ENCODE peak calls at places on chromosomes 2 and 18, in five cellular contexts. E is left lung, W is kidney epithelial cell, U is transverse colon, Y is upper lobe of right lung. R is an unnamed sample.

GRCh38 chr18:57915848-57916596 is 112.9 kb upstream of the ATP8B1 start:
- DNase-seq in E (no peak), W (no peak), U (peak), Y (no peak), R (no peak)

GRCh38 chr2:233017947-233018346 is 4.9 kb upstream of the NGEF start:
- DNase-seq in E (no peak), W (no peak), U (no peak), Y (no peak), R (no peak)

GRCh38 chr2:196266351-196266750 is 95.0 kb upstream of the STK17B start:
- DNase-seq in E (no peak), W (no peak), U (no peak), Y (no peak), R (no peak)

GRCh38 chr2:24402242-24403092 is 42.1 kb upstream of the ITSN2 start:
- DNase-seq in E (peak), W (no peak), U (peak), Y (no peak), R (no peak)

GRCh38 chr2:176490061-176490861 is 221.0 kb downstream of the MTX2 start:
- DNase-seq in E (peak), W (no peak), U (no peak), Y (no peak), R (no peak)

GRCh38 chr2:123258864-123259263 is 766.2 kb upstream of the CNTNAP5 start:
- DNase-seq in E (no peak), W (no peak), U (no peak), Y (no peak), R (no peak)

GRCh38 chr2:25960920-25961319 is 21.4 kb downstream of the KIF3C start:
- DNase-seq in E (no peak), W (no peak), U (no peak), Y (no peak), R (no peak)

GRCh38 chr2:117960231-117960630 is 53.6 kb downstream of the CCDC93 start:
- DNase-seq in E (no peak), W (no peak), U (peak), Y (no peak), R (no peak)

GRCh38 chr2:235021752-235022151 is 69.9 kb downstream of the SH3BP4 start:
- DNase-seq in E (no peak), W (peak), U (no peak), Y (no peak), R (peak)

GRCh38 chr2:24702800-24703199 is 90.4 kb downstream of the PTRHD1 start:
- DNase-seq in E (no peak), W (peak), U (no peak), Y (no peak), R (peak)

GRCh38 chr2:24409700-24410556 is 49.6 kb upstream of the ITSN2 start:
- DNase-seq in E (no peak), W (peak), U (peak), Y (no peak), R (peak)

GRCh38 chr18:75395137-75395536 is 32.4 kb downstream of the SMIM21 start:
- DNase-seq in E (no peak), W (no peak), U (no peak), Y (no peak), R (no peak)

GRCh38 chr2:180979086-180979934 is 1.1 kb upstream of the UBE2E3 start:
- DNase-seq in E (no peak), W (peak), U (no peak), Y (no peak), R (peak)

GRCh38 chr18:36025025-36025424 is 42.3 kb downstream of the RPRD1A start:
- DNase-seq in E (no peak), W (no peak), U (no peak), Y (no peak), R (peak)

DNA sequence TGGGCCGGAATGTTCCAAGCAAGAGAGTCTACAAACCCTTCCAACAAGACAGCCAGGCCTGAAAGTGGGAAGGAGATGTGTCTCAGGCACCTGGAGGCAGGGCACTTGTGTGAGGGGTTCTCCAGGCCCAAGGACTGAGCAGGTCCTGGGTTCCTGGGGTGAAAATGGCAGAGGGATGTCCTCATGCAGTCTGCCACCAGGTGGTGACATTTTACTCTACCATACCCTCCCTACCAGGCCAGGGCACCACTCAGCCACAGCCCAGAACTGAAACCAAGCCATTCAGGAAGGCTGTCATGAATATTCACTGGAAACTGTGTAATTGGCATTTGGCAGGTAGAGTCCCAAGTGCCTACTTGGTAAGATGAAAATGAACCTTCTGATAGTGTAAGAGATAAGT is 185.2 kb downstream of the MYO5B start:
- DNase-seq in E (no peak), W (no peak), U (peak), Y (peak), R (no peak)
- TF ChIP-seq CTCF in E (peak), W (peak), U (peak), Y (peak), R (peak)

GRCh38 chr18:76453057-76453561 is 41.9 kb downstream of the ZNF516 start:
- DNase-seq in E (no peak), W (no peak), U (no peak), Y (no peak), R (no peak)

GRCh38 chr18:76450452-76450851 is 44.6 kb downstream of the ZNF516 start:
- DNase-seq in E (no peak), W (no peak), U (no peak), Y (no peak), R (no peak)

GRCh38 chr18:76450912-76451421 is 44.1 kb downstream of the ZNF516 start:
- DNase-seq in E (peak), W (no peak), U (peak), Y (peak), R (no peak)

GRCh38 chr18:76452357-76452756 is 42.7 kb downstream of the ZNF516 start:
- DNase-seq in E (no peak), W (no peak), U (no peak), Y (no peak), R (no peak)

GRCh38 chr18:76451475-76452331 is 43.3 kb downstream of the ZNF516 start:
- DNase-seq in E (no peak), W (no peak), U (no peak), Y (no peak), R (no peak)
- H3K4me3 ChIP-seq in E (peak), W (peak), U (peak), Y (peak), R (peak)

DNA sequence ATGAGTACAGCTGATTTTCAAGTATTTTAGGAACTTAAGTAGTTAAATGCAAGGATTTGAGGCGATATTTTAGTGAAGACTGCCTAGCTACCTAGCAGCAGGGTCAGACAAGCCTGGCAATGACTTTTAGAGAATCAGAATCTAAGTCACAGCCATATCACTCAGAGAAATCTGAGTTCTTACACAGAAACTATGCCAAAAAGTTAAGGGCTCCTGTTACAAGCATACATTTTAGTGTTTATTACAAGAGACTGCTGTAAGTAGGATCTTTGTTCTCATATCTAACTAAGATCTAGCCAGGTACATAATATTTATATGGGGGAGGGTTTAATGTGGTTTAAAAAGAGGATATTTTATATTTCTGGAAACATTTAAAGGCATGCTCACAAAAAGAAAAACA is 37.5 kb downstream of the MAP4K3 start:
- DNase-seq in E (no peak), W (no peak), U (no peak), Y (no peak), R (no peak)
- TF ChIP-seq CTCF in E (no peak), W (no peak), U (no peak), Y (no peak), R (no peak)

GRCh38 chr18:69651243-69651642 is 250.6 kb downstream of the DOK6 start:
- DNase-seq in E (no peak), W (no peak), U (no peak), Y (no peak), R (no peak)

GRCh38 chr18:69649678-69650077 is 249.0 kb downstream of the DOK6 start:
- DNase-seq in E (no peak), W (no peak), U (no peak), Y (no peak), R (no peak)

GRCh38 chr18:69648486-69648885 is 247.8 kb downstream of the DOK6 start:
- DNase-seq in E (no peak), W (no peak), U (no peak), Y (no peak), R (no peak)

GRCh38 chr18:69647695-69648094 is 247.0 kb downstream of the DOK6 start:
- DNase-seq in E (no peak), W (no peak), U (no peak), Y (no peak), R (no peak)
- H3K4me3 ChIP-seq in E (no peak), W (no peak), U (no peak), Y (no peak), R (no peak)

GRCh38 chr2:96091711-96092579 is 24.4 kb downstream of the ADRA2B start:
- DNase-seq in E (no peak), W (no peak), U (peak), Y (peak), R (no peak)
- TF ChIP-seq CTCF in E (no peak), W (no peak), U (no peak), Y (no peak), R (no peak)

GRCh38 chr2:71862921-71863320 is 284.7 kb downstream of the CYP26B1 start:
- DNase-seq in E (no peak), W (no peak), U (no peak), Y (no peak), R (no peak)

GRCh38 chr2:71864085-71864484 is 283.6 kb downstream of the CYP26B1 start:
- DNase-seq in E (no peak), W (no peak), U (no peak), Y (peak), R (no peak)

GRCh38 chr2:71861186-71862160 is 286.2 kb downstream of the CYP26B1 start:
- DNase-seq in E (no peak), W (no peak), U (no peak), Y (no peak), R (no peak)

GRCh38 chr2:71865391-71865965 is 282.2 kb downstream of the CYP26B1 start:
- DNase-seq in E (no peak), W (no peak), U (no peak), Y (no peak), R (no peak)

GRCh38 chr2:71863338-71863737 is 284.3 kb downstream of the CYP26B1 start:
- DNase-seq in E (no peak), W (no peak), U (no peak), Y (no peak), R (no peak)
- H3K4me3 ChIP-seq in E (no peak), W (no peak), U (no peak), Y (no peak), R (no peak)

DNA sequence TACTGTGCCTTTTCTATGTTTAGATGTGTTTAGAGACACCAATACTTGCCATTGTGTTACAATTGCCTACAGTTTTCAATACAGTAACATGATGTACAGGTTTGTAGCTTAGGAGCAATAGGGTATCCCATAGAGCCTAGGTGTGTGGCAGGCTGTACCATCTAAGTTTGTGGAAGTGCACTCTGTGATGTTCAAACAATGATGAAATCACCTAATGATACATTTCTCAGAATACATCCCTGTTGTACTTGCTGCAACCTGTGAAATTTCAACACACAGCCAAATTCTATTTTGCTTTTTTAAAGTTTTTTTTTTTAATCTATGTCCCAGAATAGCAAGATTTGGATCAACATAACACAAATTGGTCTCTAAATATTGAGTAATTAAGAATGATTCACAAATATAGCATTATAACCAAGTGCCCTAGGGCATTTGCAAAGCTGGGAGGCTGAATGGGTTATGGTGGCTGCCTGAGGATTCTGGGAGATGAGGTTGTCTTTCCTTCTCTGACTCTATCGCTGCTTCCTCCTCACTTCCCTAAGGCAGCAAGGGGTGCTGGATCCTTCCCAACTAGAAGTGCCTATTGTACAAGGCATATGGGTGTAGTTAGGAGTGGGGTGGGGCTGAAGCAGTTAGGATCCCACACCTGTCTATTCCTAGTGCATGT is 78.3 kb downstream of the SKA1 start:
- DNase-seq in E (no peak), W (no peak), U (no peak), Y (no peak), R (no peak)
- TF ChIP-seq CTCF in E (no peak), W (no peak), U (no peak), Y (no peak), R (no peak)

GRCh38 chr2:10047616-10048500 is 4.5 kb downstream of the KLF11 start:
- DNase-seq in E (peak), W (no peak), U (no peak), Y (no peak), R (no peak)
- H3K4me3 ChIP-seq in E (no peak), W (no peak), U (no peak), Y (no peak), R (no peak)